ENCODE peak calls at places on chromosomes 7 and 10, in six cellular contexts. P, G, C, E, R and Q are unnamed samples. For H3K4me1, the result is how much of the 10 kb centered on the place peaks cover.

GRCh38 chr7:76108540-76109233 is 60.8 kb downstream of the MDH2 start:
- ATAC-seq in P (peak), G (no peak), C (peak), E (peak), R (peak), Q (no peak)

GRCh38 chr10:35040761-35041501 is 49.2 kb downstream of the CUL2 start:
- ATAC-seq in P (peak), G (no peak), C (no peak), E (peak), R (no peak), Q (no peak)

GRCh38 chr10:102113956-102114857 is 6.0 kb downstream of the LDB1 start:
- ATAC-seq in P (peak), G (peak), C (peak), E (peak), R (no peak), Q (no peak)

GRCh38 chr10:69684020-69684980 is 54.3 kb downstream of the FAM241B start:
- ATAC-seq in P (peak), G (no peak), C (peak), E (peak), R (peak), Q (peak)

GRCh38 chr7:132930881-132931280 is 151.0 kb downstream of the CHCHD3 start:
- ATAC-seq in P (no peak), G (no peak), C (no peak), E (no peak), R (no peak), Q (no peak)

GRCh38 chr7:39624202-39624807 is 933 bp downstream of the RALA start:
- ATAC-seq in P (no peak), G (no peak), C (no peak), E (no peak), R (no peak), Q (no peak)

GRCh38 chr7:111232249-111233084 is 141.5 kb downstream of the LRRN3 start:
- ATAC-seq in P (no peak), G (no peak), C (peak), E (peak), R (no peak), Q (no peak)

GRCh38 chr7:139230484-139230773 is 608 bp upstream of the UBN2 start:
- ATAC-seq in P (no peak), G (no peak), C (no peak), E (no peak), R (no peak), Q (no peak)

DNA sequence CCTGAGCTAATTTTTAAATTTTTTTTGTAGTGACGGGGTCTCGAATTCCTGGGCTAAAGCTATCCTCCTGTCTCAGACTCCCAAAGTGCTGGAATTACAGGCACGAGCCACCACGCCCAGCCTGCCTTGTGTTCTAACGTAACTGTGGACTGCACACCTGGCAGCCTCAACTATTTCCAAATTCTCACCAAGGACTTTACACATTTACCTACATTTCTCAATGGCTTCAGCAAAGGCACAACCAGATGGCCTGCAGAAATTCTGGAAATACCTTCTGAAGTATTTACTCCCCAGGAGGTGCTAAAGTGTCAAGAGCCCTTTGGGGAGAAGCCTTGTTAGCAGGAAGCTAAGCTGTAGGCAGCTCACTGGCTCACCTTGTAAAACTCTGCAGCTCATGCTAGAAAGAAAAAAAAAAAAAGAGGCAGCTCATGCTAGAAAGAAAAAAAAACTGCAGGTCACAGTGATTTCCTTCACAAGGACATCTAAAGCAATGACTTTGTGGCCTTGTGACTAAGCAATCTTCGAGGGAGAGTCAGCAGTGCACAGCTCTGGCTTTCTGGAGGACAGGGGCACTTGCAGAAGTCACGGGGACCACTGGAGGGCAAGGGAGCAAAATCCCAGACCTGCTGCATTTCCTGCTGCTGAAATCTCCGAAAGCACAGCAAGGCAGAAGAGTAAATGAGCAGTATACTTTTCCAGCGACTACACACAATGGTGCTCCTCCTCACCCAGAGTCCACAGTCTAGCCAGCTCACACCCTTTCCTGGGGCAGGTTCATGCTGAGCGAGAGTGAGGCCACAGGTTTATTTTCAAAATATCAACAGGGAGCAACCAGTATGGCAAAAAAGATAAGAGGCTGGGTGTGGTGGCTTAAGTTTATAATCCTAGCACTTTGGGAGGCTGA is 40.4 kb downstream of the BAIAP2L1 start:
- ATAC-seq in P (peak), G (no peak), C (peak), E (no peak), R (peak), Q (no peak)
- H3K4me1 ChIP-seq in P (under half), G (under half), C (under half), E (under half), R (under half), Q (under half)

GRCh38 chr7:727806-728460 is 852 bp upstream of the PRKAR1B start:
- ATAC-seq in P (no peak), G (no peak), C (no peak), E (no peak), R (no peak), Q (no peak)
- TF ChIP-seq CTCF in P (no peak), G (no peak), C (no peak), E (peak), R (no peak), Q (no peak)

GRCh38 chr10:60944159-60944909 is at the start of gene RHOBTB1:
- ATAC-seq in P (peak), G (peak), C (peak), E (peak), R (peak), Q (peak)
- TF ChIP-seq POLR2A in P (peak), G (peak), C (peak), E (peak), R (peak), Q (peak)

DNA sequence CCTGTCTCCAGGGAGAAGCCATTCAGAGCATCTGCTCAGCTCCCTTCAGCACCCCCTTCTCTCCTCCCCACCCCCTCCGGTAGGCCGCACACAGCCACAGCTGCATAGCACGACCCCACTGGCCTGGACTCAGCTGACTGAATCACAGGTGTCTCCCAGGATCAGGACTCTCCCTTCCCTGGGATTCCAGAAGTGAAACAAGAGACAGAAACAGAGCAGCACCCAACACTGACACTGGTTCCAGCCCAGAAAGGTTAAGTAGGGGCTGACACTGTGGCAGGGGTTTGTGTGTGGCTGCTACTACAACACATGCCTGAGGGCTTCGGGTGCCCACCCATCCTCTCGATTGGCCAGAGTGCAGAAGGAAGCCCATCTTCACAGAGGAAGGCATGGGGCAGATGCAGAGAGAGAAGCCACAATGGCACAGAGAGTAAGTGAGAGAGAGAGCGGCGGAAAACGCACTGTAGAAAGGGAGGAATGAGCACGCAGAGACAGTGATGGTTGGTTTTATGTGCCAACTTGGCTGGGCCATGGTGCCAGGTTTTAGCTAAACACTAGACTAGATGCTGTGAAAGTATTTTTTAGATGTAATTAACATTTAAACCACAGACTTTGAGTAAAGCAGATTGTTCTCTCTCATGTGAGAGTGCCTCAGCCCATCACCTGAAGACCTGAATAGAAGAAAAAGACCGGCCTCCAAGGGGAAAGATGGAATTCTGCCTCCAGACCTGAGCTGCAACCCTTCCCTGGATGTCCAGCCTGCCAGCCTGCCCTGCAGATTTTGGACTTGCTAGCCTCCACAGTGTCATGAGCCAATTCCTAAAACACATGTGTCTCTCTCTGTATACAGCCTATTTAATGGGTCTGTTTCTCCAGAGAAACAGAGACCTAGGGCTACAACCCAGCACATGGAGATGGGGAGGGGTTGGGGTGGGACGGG is 107.5 kb downstream of the GRB10 start:
- ATAC-seq in P (no peak), G (peak), C (no peak), E (no peak), R (no peak), Q (no peak)
- H3K4me1 ChIP-seq in P (under half), G (half or more), C (under half), E (under half), R (under half), Q (under half)

GRCh38 chr7:13359656-13360055 is 629.8 kb downstream of the ETV1 start:
- ATAC-seq in P (no peak), G (no peak), C (no peak), E (no peak), R (no peak), Q (no peak)
- TF ChIP-seq CTCF in P (no peak), G (no peak), C (no peak), E (no peak), R (no peak), Q (no peak)

GRCh38 chr10:100886099-100886498 is 26.7 kb upstream of the SLF2 start:
- ATAC-seq in P (no peak), G (no peak), C (no peak), E (no peak), R (no peak), Q (no peak)
- TF ChIP-seq POLR2A in P (no peak), G (no peak), C (no peak), E (no peak), R (no peak), Q (no peak)

DNA sequence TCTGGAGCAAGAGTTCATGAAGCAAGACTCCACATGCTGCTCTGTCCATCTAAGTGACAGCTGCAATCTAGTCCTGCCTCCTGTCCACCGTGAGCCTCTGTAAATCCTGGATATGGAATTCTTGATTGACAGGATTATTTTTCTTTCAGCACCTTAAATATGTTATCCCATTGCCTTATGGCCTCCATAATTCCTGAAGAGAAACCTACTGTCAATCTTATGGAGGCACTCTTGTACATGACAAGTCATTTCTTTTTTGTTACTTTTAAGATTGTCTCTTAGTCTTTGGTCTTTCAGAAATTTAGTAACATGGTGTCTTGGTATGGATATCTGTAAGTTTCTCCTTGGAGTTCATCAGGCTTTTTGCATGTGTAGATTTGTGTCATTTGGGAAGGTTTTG is 82.8 kb downstream of the NPSR1 start:
- ATAC-seq in P (no peak), G (no peak), C (no peak), E (no peak), R (no peak), Q (no peak)
- H3K4me1 ChIP-seq in P (under half), G (under half), C (under half), E (under half), R (under half), Q (under half)

DNA sequence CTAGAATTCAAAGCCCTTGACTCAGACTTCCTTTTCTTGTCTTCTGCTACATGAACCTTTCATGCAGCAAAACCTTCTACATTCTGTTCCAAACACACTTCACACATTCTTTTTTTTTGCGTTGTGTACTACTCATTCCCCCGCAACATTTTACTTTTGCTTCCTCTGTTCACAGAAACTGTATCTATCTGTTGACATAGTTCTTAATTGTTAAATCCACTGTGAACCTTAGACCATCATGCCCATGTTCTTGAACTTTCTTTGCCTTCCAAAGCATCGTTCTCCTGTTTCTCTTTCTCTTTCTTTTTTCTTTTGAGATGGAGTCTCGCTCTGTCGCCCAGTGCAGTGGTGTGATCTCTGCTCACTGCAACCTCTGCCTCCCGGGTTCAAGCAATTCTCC is 14.2 kb downstream of the CCSER2 start:
- ATAC-seq in P (no peak), G (no peak), C (no peak), E (no peak), R (no peak), Q (no peak)
- TF ChIP-seq CTCF in P (no peak), G (no peak), C (no peak), E (no peak), R (no peak), Q (no peak)